ENCODE peak calls at places on chromosome 20, in four cellular contexts. One of them, this sample, is unnamed.

GRCh38 chr20:33789109-33789857 is 21.9 kb upstream of the CHMP4B start:
- DNase-seq in HepG2: peak; percentile 83
- DNase-seq in H1: no peak
- DNase-seq in K562: no peak
- DNase-seq in this sample: no peak

GRCh38 chr20:17910828-17911294 is 57.7 kb downstream of the SNX5 start:
- DNase-seq in HepG2: no peak
- DNase-seq in H1: no peak
- DNase-seq in K562: peak; percentile 62
- DNase-seq in this sample: no peak

GRCh38 chr20:2518096-2518495 is 9.4 kb upstream of the ZNF343 start:
- DNase-seq in HepG2: no peak
- DNase-seq in H1: no peak
- DNase-seq in K562: no peak
- DNase-seq in this sample: no peak

GRCh38 chr20:12095224-12095623 is 177.5 kb downstream of the BTBD3 start:
- DNase-seq in HepG2: no peak
- DNase-seq in H1: no peak
- DNase-seq in K562: no peak
- DNase-seq in this sample: no peak

GRCh38 chr20:8427419-8428065 is 295.5 kb downstream of the PLCB1 start:
- DNase-seq in HepG2: no peak
- DNase-seq in H1: no peak
- DNase-seq in K562: no peak
- DNase-seq in this sample: no peak

GRCh38 chr20:9143926-9144325 is 75.0 kb downstream of the PLCB4 start:
- DNase-seq in HepG2: no peak
- DNase-seq in H1: no peak
- DNase-seq in K562: no peak
- DNase-seq in this sample: no peak

GRCh38 chr20:57856658-57857057 is 146.8 kb upstream of the PMEPA1 start:
- DNase-seq in HepG2: no peak
- DNase-seq in H1: no peak
- DNase-seq in K562: no peak
- DNase-seq in this sample: no peak

GRCh38 chr20:15564981-15565380 is 1008.3 kb downstream of the KIF16B start:
- DNase-seq in HepG2: no peak
- DNase-seq in H1: no peak
- DNase-seq in K562: no peak
- DNase-seq in this sample: peak; percentile 27

GRCh38 chr20:61185181-61185580 is 66.9 kb upstream of the CDH4 start:
- DNase-seq in HepG2: no peak
- DNase-seq in H1: no peak
- DNase-seq in K562: no peak
- DNase-seq in this sample: no peak

GRCh38 chr20:49907405-49908257 is 7.7 kb downstream of the SPATA2 start:
- DNase-seq in HepG2: no peak
- DNase-seq in H1: no peak
- DNase-seq in K562: no peak
- DNase-seq in this sample: no peak

GRCh38 chr20:57393321-57394086 is 2.3 kb downstream of the RBM38 start:
- DNase-seq in HepG2: no peak
- DNase-seq in H1: no peak
- DNase-seq in K562: no peak
- DNase-seq in this sample: no peak

GRCh38 chr20:4041748-4042411 is 26.5 kb upstream of the RNF24 start:
- DNase-seq in HepG2: no peak
- DNase-seq in H1: no peak
- DNase-seq in K562: peak; percentile 73
- DNase-seq in this sample: no peak

GRCh38 chr20:34532751-34533150 is 16.5 kb downstream of the DYNLRB1 start:
- DNase-seq in HepG2: no peak
- DNase-seq in H1: no peak
- DNase-seq in K562: no peak
- DNase-seq in this sample: no peak

GRCh38 chr20:23125159-23125558 is 39.0 kb upstream of the CD93 start:
- DNase-seq in HepG2: no peak
- DNase-seq in H1: no peak
- DNase-seq in K562: no peak
- DNase-seq in this sample: no peak

GRCh38 chr20:53413188-53413631 is 180.4 kb downstream of the ZNF217 start:
- DNase-seq in HepG2: peak; percentile 83
- DNase-seq in H1: peak; percentile 73
- DNase-seq in K562: peak; percentile 67
- DNase-seq in this sample: peak; percentile 52

GRCh38 chr20:57265649-57266250 is 691 bp downstream of the BMP7 start:
- DNase-seq in HepG2: no peak
- DNase-seq in H1: no peak
- DNase-seq in K562: no peak
- DNase-seq in this sample: no peak

GRCh38 chr20:31872406-31872805 is 2.0 kb downstream of the TTLL9 start:
- DNase-seq in HepG2: no peak
- DNase-seq in H1: no peak
- DNase-seq in K562: no peak
- DNase-seq in this sample: no peak

GRCh38 chr20:60057866-60058807 is 99.9 kb downstream of the CDH26 start:
- DNase-seq in HepG2: no peak
- DNase-seq in H1: no peak
- DNase-seq in K562: peak; percentile 12
- DNase-seq in this sample: no peak

GRCh38 chr20:11204926-11205768 is 531.3 kb upstream of the JAG1 start:
- DNase-seq in HepG2: peak; percentile 71
- DNase-seq in H1: peak; percentile 33
- DNase-seq in K562: no peak
- DNase-seq in this sample: peak; percentile 50

GRCh38 chr20:59636791-59637370 is 32.5 kb downstream of the PHACTR3 start:
- DNase-seq in HepG2: no peak
- DNase-seq in H1: no peak
- DNase-seq in K562: no peak
- DNase-seq in this sample: no peak

GRCh38 chr20:53869466-53870258 is 200.7 kb downstream of the BCAS1 start:
- DNase-seq in HepG2: peak; percentile 96
- DNase-seq in H1: no peak
- DNase-seq in K562: peak; percentile 74
- DNase-seq in this sample: peak; percentile 91

GRCh38 chr20:768426-768978 is at the start of gene SLC52A3:
- DNase-seq in HepG2: peak; percentile 36
- DNase-seq in H1: peak; percentile 27
- DNase-seq in K562: peak; percentile 60
- DNase-seq in this sample: no peak

GRCh38 chr20:34043025-34043424 is 49.3 kb downstream of the RALY start:
- DNase-seq in HepG2: no peak
- DNase-seq in H1: no peak
- DNase-seq in K562: no peak
- DNase-seq in this sample: no peak

GRCh38 chr20:32984631-32985354 is 19.4 kb downstream of the SUN5 start:
- DNase-seq in HepG2: no peak
- DNase-seq in H1: no peak
- DNase-seq in K562: no peak
- DNase-seq in this sample: no peak

GRCh38 chr20:38190936-38191371 is 25.9 kb upstream of the TGM2 start:
- DNase-seq in HepG2: no peak
- DNase-seq in H1: no peak
- DNase-seq in K562: no peak
- DNase-seq in this sample: no peak
- TF ChIP-seq BRCA1 in HepG2: no peak
- TF ChIP-seq BRCA1 in H1: no peak
- TF ChIP-seq BRCA1 in K562: no peak
- TF ChIP-seq BRCA1 in this sample: no peak

GRCh38 chr20:26209171-26209941 is 512.7 kb upstream of the ZNF337 start:
- DNase-seq in HepG2: no peak
- DNase-seq in H1: no peak
- DNase-seq in K562: no peak
- DNase-seq in this sample: no peak

GRCh38 chr20:26205350-26205749 is 508.7 kb upstream of the ZNF337 start:
- DNase-seq in HepG2: no peak
- DNase-seq in H1: no peak
- DNase-seq in K562: no peak
- DNase-seq in this sample: no peak

GRCh38 chr20:26207237-26207966 is 510.7 kb upstream of the ZNF337 start:
- DNase-seq in HepG2: no peak
- DNase-seq in H1: no peak
- DNase-seq in K562: no peak
- DNase-seq in this sample: no peak

GRCh38 chr20:26208296-26209091 is 511.8 kb upstream of the ZNF337 start:
- DNase-seq in HepG2: no peak
- DNase-seq in H1: peak; percentile 17
- DNase-seq in K562: no peak
- DNase-seq in this sample: no peak
- TF ChIP-seq EZH2 in HepG2: no peak
- TF ChIP-seq EZH2 in H1: peak; percentile 47
- TF ChIP-seq EZH2 in K562: no peak
- TF ChIP-seq EZH2 in this sample: no peak

GRCh38 chr20:40882173-40882572 is 146.4 kb upstream of the TOP1 start:
- DNase-seq in HepG2: no peak
- DNase-seq in H1: no peak
- DNase-seq in K562: no peak
- DNase-seq in this sample: no peak

GRCh38 chr20:40883097-40883496 is 145.5 kb upstream of the TOP1 start:
- DNase-seq in HepG2: no peak
- DNase-seq in H1: no peak
- DNase-seq in K562: no peak
- DNase-seq in this sample: no peak

GRCh38 chr20:40880716-40881104 is 147.9 kb upstream of the TOP1 start:
- DNase-seq in HepG2: no peak
- DNase-seq in H1: no peak
- DNase-seq in K562: no peak
- DNase-seq in this sample: no peak

DNA sequence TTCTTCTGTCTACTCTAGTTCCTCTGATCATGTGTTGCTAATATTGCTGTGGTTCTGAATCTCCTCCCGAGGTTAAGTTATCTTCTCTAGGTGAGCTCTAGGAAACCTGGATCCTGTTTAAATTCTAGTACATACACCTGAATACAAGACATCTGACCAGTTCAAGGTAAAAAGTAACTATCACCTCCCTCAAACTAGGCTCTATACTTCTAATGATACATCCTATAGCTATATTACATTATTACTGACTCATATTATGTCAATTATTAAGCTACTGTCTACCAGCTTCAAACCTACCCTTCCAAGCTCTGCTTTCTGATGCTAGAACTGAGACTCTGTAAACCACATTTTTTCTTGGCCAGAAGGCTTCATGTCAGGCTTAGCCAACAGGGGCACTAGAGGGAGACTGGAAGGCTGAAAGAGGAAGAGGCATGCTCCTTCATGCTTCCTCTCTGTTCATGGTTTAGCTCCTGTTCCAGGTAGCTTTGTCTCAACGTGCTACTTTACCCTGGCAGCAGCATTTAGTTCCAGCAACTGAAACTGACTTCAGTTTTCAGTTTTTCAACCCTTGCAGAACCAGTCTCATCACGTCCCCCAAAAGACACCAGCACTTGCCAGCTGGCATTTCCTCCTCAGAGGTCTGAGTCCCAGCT is 148.4 kb upstream of the TOP1 start:
- DNase-seq in HepG2: no peak
- DNase-seq in H1: no peak
- DNase-seq in K562: no peak
- DNase-seq in this sample: peak; percentile 20
- TF ChIP-seq BRCA1 in HepG2: no peak
- TF ChIP-seq BRCA1 in H1: no peak
- TF ChIP-seq BRCA1 in K562: no peak
- TF ChIP-seq BRCA1 in this sample: no peak

DNA sequence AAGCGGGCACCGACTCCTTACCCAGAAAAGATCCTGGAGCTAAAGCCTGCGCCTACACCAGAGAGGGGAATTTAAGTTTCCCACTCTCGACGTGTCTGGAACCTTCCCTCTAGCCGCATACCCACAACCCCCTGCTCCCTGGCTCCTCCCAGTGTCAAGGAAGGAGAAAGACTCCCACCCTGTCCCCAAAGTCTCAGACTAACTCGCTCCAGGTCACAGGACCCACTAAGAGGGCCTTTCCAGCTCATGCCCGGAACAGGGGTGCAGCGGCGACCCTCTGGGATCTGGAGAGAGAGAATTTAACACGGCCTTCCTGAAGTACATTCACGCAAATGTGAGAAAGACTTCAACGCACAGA is 3.9 kb downstream of the LINC00237 start:
- DNase-seq in HepG2: no peak
- DNase-seq in H1: no peak
- DNase-seq in K562: no peak
- DNase-seq in this sample: no peak
- TF ChIP-seq EZH2 in HepG2: no peak
- TF ChIP-seq EZH2 in H1: no peak
- TF ChIP-seq EZH2 in K562: no peak
- TF ChIP-seq EZH2 in this sample: no peak

GRCh38 chr20:21615617-21616080 is 89.8 kb upstream of the PAX1 start:
- DNase-seq in HepG2: peak; percentile 66
- DNase-seq in H1: peak; percentile 34
- DNase-seq in K562: peak; percentile 46
- DNase-seq in this sample: no peak
- TF ChIP-seq BRCA1 in HepG2: no peak
- TF ChIP-seq BRCA1 in H1: no peak
- TF ChIP-seq BRCA1 in K562: no peak
- TF ChIP-seq BRCA1 in this sample: no peak

GRCh38 chr20:46135856-46136633 is 17.9 kb downstream of the CD40 start:
- DNase-seq in HepG2: no peak
- DNase-seq in H1: no peak
- DNase-seq in K562: no peak
- DNase-seq in this sample: no peak

GRCh38 chr20:46139243-46139889 is 21.3 kb downstream of the CD40 start:
- DNase-seq in HepG2: no peak
- DNase-seq in H1: no peak
- DNase-seq in K562: no peak
- DNase-seq in this sample: no peak

GRCh38 chr20:46142124-46142523 is 24.0 kb downstream of the CD40 start:
- DNase-seq in HepG2: no peak
- DNase-seq in H1: no peak
- DNase-seq in K562: no peak
- DNase-seq in this sample: no peak

GRCh38 chr20:46137816-46138215 is 19.7 kb downstream of the CD40 start:
- DNase-seq in HepG2: no peak
- DNase-seq in H1: no peak
- DNase-seq in K562: no peak
- DNase-seq in this sample: no peak

GRCh38 chr20:46139908-46140482 is 21.9 kb downstream of the CD40 start:
- DNase-seq in HepG2: no peak
- DNase-seq in H1: no peak
- DNase-seq in K562: no peak
- DNase-seq in this sample: no peak
- TF ChIP-seq EZH2 in HepG2: no peak
- TF ChIP-seq EZH2 in H1: no peak
- TF ChIP-seq EZH2 in K562: no peak
- TF ChIP-seq EZH2 in this sample: no peak

GRCh38 chr20:36491901-36492617 is 49.3 kb upstream of the MYL9 start:
- DNase-seq in HepG2: no peak
- DNase-seq in H1: no peak
- DNase-seq in K562: no peak
- DNase-seq in this sample: no peak

GRCh38 chr20:36490191-36490590 is 51.1 kb upstream of the MYL9 start:
- DNase-seq in HepG2: no peak
- DNase-seq in H1: no peak
- DNase-seq in K562: no peak
- DNase-seq in this sample: no peak

GRCh38 chr20:36493013-36493800 is 48.1 kb upstream of the MYL9 start:
- DNase-seq in HepG2: no peak
- DNase-seq in H1: no peak
- DNase-seq in K562: peak; percentile 46
- DNase-seq in this sample: no peak

GRCh38 chr20:36496707-36497669 is 44.3 kb upstream of the MYL9 start:
- DNase-seq in HepG2: no peak
- DNase-seq in H1: no peak
- DNase-seq in K562: no peak
- DNase-seq in this sample: no peak

GRCh38 chr20:36493801-36494114 is 47.6 kb upstream of the MYL9 start:
- DNase-seq in HepG2: no peak
- DNase-seq in H1: no peak
- DNase-seq in K562: no peak
- DNase-seq in this sample: no peak
- TF ChIP-seq BRCA1 in HepG2: no peak
- TF ChIP-seq BRCA1 in H1: no peak
- TF ChIP-seq BRCA1 in K562: no peak
- TF ChIP-seq BRCA1 in this sample: no peak